ENCODE peak calls at places on chromosomes 3 and 15, in six cellular contexts. S is cardiac muscle cell, Y is thoracic aorta, A is fibroblast of pulmonary artery, L is GM13977, D is astrocyte. G is an unnamed sample.

GRCh38 chr15:20644026-20644425 is 102.4 kb upstream of the GOLGA6L6 start:
- DNase-seq in S (no peak), Y (no peak), A (no peak), L (no peak), D (no peak), G (no peak)

GRCh38 chr3:157868168-157868567 is 238.1 kb downstream of the SHOX2 start:
- DNase-seq in S (no peak), Y (no peak), A (peak), L (no peak), D (peak), G (peak)

GRCh38 chr15:70151008-70151407 is 53.3 kb upstream of the TLE3 start:
- DNase-seq in S (no peak), Y (no peak), A (no peak), L (no peak), D (no peak), G (no peak)

GRCh38 chr3:71355862-71356261 is 227.7 kb downstream of the FOXP1 start:
- DNase-seq in S (no peak), Y (no peak), A (no peak), L (no peak), D (no peak), G (no peak)

GRCh38 chr3:122350814-122351418 is 25.9 kb downstream of the CSTA start:
- DNase-seq in S (no peak), Y (no peak), A (peak), L (no peak), D (peak), G (peak)

GRCh38 chr3:13197281-13197680 is 124.1 kb upstream of the IQSEC1 start:
- DNase-seq in S (peak), Y (no peak), A (no peak), L (no peak), D (no peak), G (no peak)

GRCh38 chr15:49273734-49274318 is 103.8 kb downstream of the GALK2 start:
- DNase-seq in S (no peak), Y (no peak), A (no peak), L (no peak), D (no peak), G (no peak)

GRCh38 chr15:66488525-66488924 is 9.0 kb downstream of the SNAPC5 start:
- DNase-seq in S (no peak), Y (no peak), A (no peak), L (no peak), D (no peak), G (no peak)

GRCh38 chr15:25671132-25671531 is 192.0 kb downstream of the ATP10A start:
- DNase-seq in S (peak), Y (peak), A (no peak), L (no peak), D (peak), G (peak)

GRCh38 chr15:86852741-86853140 is 773.1 kb downstream of the AGBL1 start:
- DNase-seq in S (no peak), Y (no peak), A (no peak), L (no peak), D (peak), G (no peak)

GRCh38 chr3:49689046-49689886 is at the start of the genes MST1 and RNF123:
- DNase-seq in S (peak), Y (peak), A (peak), L (peak), D (peak), G (peak)

GRCh38 chr3:155548194-155548593 is 196.7 kb downstream of the PLCH1 start:
- DNase-seq in S (no peak), Y (no peak), A (no peak), L (no peak), D (peak), G (peak)

GRCh38 chr15:36658321-36658720 is 78.9 kb downstream of the CDIN1 start:
- DNase-seq in S (no peak), Y (no peak), A (no peak), L (no peak), D (no peak), G (peak)

GRCh38 chr15:100029868-100030479 is 296.7 kb upstream of the LYSMD4 start:
- DNase-seq in S (no peak), Y (no peak), A (no peak), L (no peak), D (no peak), G (no peak)

GRCh38 chr3:126396536-126396935 is 1.8 kb downstream of the CFAP100 start:
- DNase-seq in S (no peak), Y (no peak), A (no peak), L (no peak), D (no peak), G (no peak)
- TF ChIP-seq CTCF in S (no peak), Y (no peak), A (no peak), L (no peak), D (no peak), G (no peak)

GRCh38 chr15:31227954-31228542 is 98.6 kb upstream of the KLF13 start:
- DNase-seq in S (no peak), Y (no peak), A (no peak), L (peak), D (no peak), G (no peak)
- TF ChIP-seq CTCF in S (no peak), Y (no peak), A (no peak), L (no peak), D (no peak), G (no peak)

GRCh38 chr15:62849316-62850129 is 193.0 kb upstream of the TPM1 start:
- DNase-seq in S (no peak), Y (no peak), A (no peak), L (no peak), D (peak), G (no peak)

GRCh38 chr15:62850318-62850717 is 192.2 kb upstream of the TPM1 start:
- DNase-seq in S (no peak), Y (no peak), A (no peak), L (no peak), D (peak), G (no peak)

GRCh38 chr15:62847900-62848489 is 194.6 kb upstream of the TPM1 start:
- DNase-seq in S (peak), Y (no peak), A (peak), L (peak), D (peak), G (peak)

GRCh38 chr15:62846805-62847481 is 195.6 kb upstream of the TPM1 start:
- DNase-seq in S (no peak), Y (no peak), A (no peak), L (no peak), D (no peak), G (no peak)

GRCh38 chr15:62848631-62849050 is 193.9 kb upstream of the TPM1 start:
- DNase-seq in S (no peak), Y (no peak), A (peak), L (no peak), D (peak), G (peak)
- TF ChIP-seq CTCF in S (peak), Y (no peak), A (peak), L (no peak), D (no peak), G (peak)

DNA sequence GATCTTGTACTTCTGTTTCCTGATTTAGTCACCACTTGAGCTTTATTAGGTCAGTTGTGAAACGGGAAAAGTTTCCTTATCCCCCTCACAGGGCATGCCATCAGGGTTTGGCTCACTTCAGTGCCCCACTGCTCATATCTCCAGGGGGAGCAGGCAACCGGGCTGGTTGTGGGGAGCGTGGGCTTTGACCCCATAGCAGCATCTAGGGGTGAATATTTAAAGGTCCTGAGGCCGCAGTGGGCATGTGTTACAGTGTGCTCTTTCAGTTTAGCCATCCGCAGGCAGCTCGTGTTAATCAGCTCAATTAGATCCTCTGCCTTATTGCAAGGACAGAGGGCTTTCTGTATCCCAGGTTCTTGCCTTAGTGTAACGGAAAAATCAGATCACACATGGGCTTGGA is 71.9 kb downstream of the MRPL46 start:
- DNase-seq in S (no peak), Y (no peak), A (no peak), L (no peak), D (no peak), G (no peak)
- TF ChIP-seq CTCF in S (no peak), Y (no peak), A (no peak), L (no peak), D (no peak), G (no peak)

DNA sequence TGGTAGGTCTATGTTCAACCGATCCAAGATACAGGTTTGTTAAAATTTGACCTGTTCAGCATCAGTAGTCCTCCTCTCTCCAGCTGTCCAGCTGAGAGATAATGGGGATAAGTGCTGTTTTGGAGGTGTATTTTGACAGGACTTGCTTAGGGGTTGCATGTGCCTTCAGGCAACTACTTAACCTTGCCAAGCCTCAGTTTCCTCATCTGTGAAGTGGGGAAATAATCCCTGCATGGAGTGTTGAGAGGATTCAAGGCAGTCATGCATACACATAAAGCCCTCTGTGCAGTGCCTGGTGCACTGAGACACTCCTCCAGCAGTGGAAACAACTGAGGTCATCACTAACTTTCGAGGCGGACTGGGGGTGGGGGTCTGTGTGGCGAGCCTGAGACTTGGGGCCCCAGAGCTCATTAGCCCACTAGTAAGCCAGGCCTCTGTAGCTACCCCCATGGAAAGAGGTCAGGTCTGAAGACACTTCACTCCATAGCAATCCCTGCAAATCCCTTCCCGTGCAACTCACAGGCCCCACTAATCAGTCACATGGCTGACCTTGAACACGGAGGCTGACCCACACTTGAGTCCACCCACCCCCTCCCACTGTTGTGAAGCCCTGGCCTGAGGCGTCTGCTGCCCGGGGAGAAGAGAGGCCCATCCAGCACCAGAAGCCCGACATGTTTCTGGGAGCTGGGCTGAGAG is 25.9 kb upstream of the SLC6A6 start:
- DNase-seq in S (peak), Y (no peak), A (no peak), L (no peak), D (no peak), G (no peak)
- TF ChIP-seq CTCF in S (no peak), Y (no peak), A (no peak), L (no peak), D (no peak), G (no peak)

DNA sequence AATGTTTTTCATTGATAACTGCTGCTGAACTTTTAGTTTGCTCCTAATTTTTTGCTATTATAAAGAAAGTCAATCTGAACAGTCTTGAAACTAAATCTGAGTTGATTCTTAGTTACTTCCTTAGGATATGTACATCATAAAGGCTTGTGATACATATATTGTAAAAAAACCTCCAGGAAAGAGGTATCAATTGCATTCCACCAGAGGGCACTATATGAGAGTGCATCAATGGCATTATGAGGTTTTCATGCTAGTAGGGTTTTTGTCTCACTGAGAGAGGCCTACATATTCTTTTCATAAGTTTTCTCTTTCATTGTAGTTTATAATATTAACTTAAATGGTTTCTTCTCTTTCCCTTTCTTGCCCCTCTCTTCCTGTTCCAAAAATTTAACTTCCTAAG is 46.9 kb downstream of the PIK3R4 start:
- DNase-seq in S (peak), Y (no peak), A (peak), L (peak), D (no peak), G (peak)
- TF ChIP-seq CTCF in S (peak), Y (no peak), A (peak), L (peak), D (peak), G (peak)

DNA sequence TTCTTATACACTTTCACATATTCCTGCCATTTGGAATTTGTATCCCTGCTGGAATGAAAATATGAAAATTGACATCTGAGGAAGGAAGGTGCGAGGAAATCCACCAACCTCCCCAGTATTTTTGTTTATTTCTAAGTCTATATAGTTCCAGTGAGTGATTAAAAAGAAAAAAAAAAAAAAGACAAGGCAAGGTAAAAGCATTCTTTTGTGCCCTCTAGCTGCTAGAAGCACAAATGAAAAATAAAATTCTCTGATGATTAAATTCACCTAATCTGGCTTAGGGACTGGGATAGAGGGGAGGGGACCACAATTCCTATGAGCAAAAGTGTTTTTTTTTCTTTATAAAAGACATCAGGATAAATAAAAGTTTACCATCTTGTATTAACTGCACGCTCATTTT is 370.9 kb downstream of the NR2F2 start:
- DNase-seq in S (no peak), Y (no peak), A (no peak), L (no peak), D (no peak), G (no peak)
- TF ChIP-seq CTCF in S (no peak), Y (no peak), A (no peak), L (no peak), D (no peak), G (no peak)

GRCh38 chr3:170852307-170852706 is 17.7 kb downstream of the RPL22L1 start:
- DNase-seq in S (no peak), Y (no peak), A (no peak), L (no peak), D (no peak), G (no peak)

GRCh38 chr3:170844377-170844776 is 25.6 kb downstream of the RPL22L1 start:
- DNase-seq in S (no peak), Y (no peak), A (no peak), L (no peak), D (no peak), G (no peak)

DNA sequence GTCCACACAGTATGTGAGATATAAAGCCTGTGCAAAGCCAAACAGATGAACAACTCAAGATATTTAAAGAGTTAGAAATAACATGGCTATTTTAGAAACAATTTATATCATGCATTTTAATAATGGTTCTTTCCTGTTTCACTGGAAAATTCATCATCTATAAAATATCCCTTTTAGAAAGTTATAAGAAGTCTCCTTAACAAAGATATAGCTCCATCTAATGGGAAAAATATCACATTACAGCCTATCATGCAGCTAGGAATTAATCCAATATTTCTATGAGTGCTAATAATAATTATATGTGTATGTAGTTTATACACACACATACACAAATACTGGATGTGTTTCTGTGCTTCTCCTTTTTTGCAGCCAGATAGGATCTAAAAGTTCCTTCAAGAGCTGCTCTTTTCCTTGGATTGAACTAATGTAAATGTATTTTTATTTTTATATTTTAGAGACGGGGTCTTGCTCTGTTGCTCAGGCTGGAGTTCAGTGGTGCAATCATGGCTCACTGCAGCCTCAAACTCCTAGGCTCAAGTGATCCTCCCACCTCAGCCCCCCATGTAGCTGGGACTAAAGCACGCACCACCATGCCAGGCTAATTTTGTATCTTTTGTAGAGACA is 21.6 kb downstream of the RPL22L1 start:
- DNase-seq in S (no peak), Y (no peak), A (peak), L (no peak), D (no peak), G (no peak)
- TF ChIP-seq CTCF in S (peak), Y (no peak), A (peak), L (no peak), D (peak), G (peak)

GRCh38 chr3:160163259-160163878 is 61.9 kb upstream of the C3orf80 start:
- DNase-seq in S (peak), Y (no peak), A (peak), L (no peak), D (no peak), G (peak)
- TF ChIP-seq CTCF in S (peak), Y (peak), A (peak), L (peak), D (peak), G (peak)

GRCh38 chr3:152100491-152101086 is 168.1 kb upstream of the MBNL1 start:
- DNase-seq in S (no peak), Y (no peak), A (no peak), L (peak), D (no peak), G (no peak)
- TF ChIP-seq CTCF in S (no peak), Y (no peak), A (no peak), L (no peak), D (no peak), G (no peak)